ENCODE peak calls at places on chromosomes 13 and 19, in four cellular contexts. V is Caco-2, Q is AG04449, B is foreskin fibroblast. E is an unnamed sample.

GRCh38 chr13:35694031-35694430 is 217.5 kb upstream of the MAB21L1 start:
- DNase-seq in V (no peak), Q (no peak), B (no peak), E (no peak)

GRCh38 chr13:104650426-104650825 is 1584.2 kb upstream of the SLC10A2 start:
- DNase-seq in V (no peak), Q (no peak), B (no peak), E (no peak)

GRCh38 chr19:1739960-1740629 is 13.2 kb upstream of the ONECUT3 start:
- DNase-seq in V (no peak), Q (no peak), B (no peak), E (no peak)

GRCh38 chr13:106373989-106374572 is 161.4 kb downstream of the EFNB2 start:
- DNase-seq in V (no peak), Q (no peak), B (peak), E (peak)

GRCh38 chr19:35099897-35100275 is 15.7 kb upstream of the FXYD3 start:
- DNase-seq in V (no peak), Q (no peak), B (no peak), E (no peak)

GRCh38 chr13:21898461-21898860 is 227.6 kb downstream of the FGF9 start:
- DNase-seq in V (no peak), Q (no peak), B (no peak), E (no peak)

GRCh38 chr13:95553614-95554385 is 1.3 kb downstream of the CLDN10 start:
- DNase-seq in V (no peak), Q (no peak), B (no peak), E (no peak)

GRCh38 chr13:28819748-28820098 is 416 bp upstream of the MTUS2 start:
- DNase-seq in V (peak), Q (no peak), B (peak), E (peak)

GRCh38 chr13:44040070-44040753 is 160.5 kb downstream of the LACC1 start:
- DNase-seq in V (no peak), Q (no peak), B (peak), E (no peak)

GRCh38 chr19:39411006-39411831 is 1.2 kb upstream of the PLEKHG2 start:
- DNase-seq in V (peak), Q (no peak), B (peak), E (peak)

GRCh38 chr13:35917942-35918645 is 213.1 kb downstream of the DCLK1 start:
- DNase-seq in V (no peak), Q (no peak), B (peak), E (no peak)

GRCh38 chr19:41206456-41206855 is 12.6 kb upstream of the AXL start:
- DNase-seq in V (no peak), Q (no peak), B (peak), E (no peak)

GRCh38 chr13:83878691-83879410 is 3.4 kb downstream of the SLITRK1 start:
- DNase-seq in V (peak), Q (no peak), B (no peak), E (no peak)

GRCh38 chr19:48552406-48553322 is 692 bp downstream of the SULT2B1 start:
- DNase-seq in V (no peak), Q (no peak), B (peak), E (no peak)

GRCh38 chr13:33075996-33076395 is 59.8 kb downstream of the KL start:
- DNase-seq in V (no peak), Q (no peak), B (no peak), E (no peak)

GRCh38 chr13:50156140-50156539 is 140.9 kb downstream of the KCNRG start:
- DNase-seq in V (no peak), Q (peak), B (peak), E (no peak)

GRCh38 chr13:66879971-66880370 is 350.2 kb downstream of the PCDH9 start:
- DNase-seq in V (no peak), Q (no peak), B (no peak), E (no peak)

GRCh38 chr19:2782357-2782935 is 627 bp downstream of the SGTA start:
- DNase-seq in V (no peak), Q (no peak), B (peak), E (no peak)

GRCh38 chr19:48724796-48725753 is 5.5 kb upstream of the MAMSTR start:
- DNase-seq in V (no peak), Q (peak), B (peak), E (peak)

GRCh38 chr13:99418663-99419140 is 82.6 kb upstream of the TM9SF2 start:
- DNase-seq in V (peak), Q (no peak), B (no peak), E (no peak)

GRCh38 chr19:4967738-4968461 is 1.0 kb upstream of the KDM4B start:
- DNase-seq in V (no peak), Q (no peak), B (peak), E (no peak)

GRCh38 chr19:13463296-13463695 is 43.0 kb downstream of the CACNA1A start:
- DNase-seq in V (no peak), Q (no peak), B (peak), E (peak)

GRCh38 chr19:16566161-16566560 is 6.1 kb downstream of the SLC35E1 start:
- DNase-seq in V (no peak), Q (no peak), B (no peak), E (no peak)

GRCh38 chr19:46840157-46840942 is 10.3 kb downstream of the AP2S1 start:
- DNase-seq in V (peak), Q (peak), B (peak), E (peak)

GRCh38 chr19:34712606-34713261 is 21.3 kb upstream of the ZNF181 start:
- DNase-seq in V (peak), Q (peak), B (peak), E (peak)

GRCh38 chr19:1451916-1452801 is 2.2 kb downstream of the APC2 start:
- DNase-seq in V (no peak), Q (no peak), B (no peak), E (no peak)

GRCh38 chr13:32863596-32863995 is 152.6 kb upstream of the KL start:
- DNase-seq in V (no peak), Q (no peak), B (no peak), E (no peak)

GRCh38 chr13:110575322-110576069 is 14.0 kb upstream of the RAB20 start:
- DNase-seq in V (peak), Q (no peak), B (peak), E (peak)

GRCh38 chr19:2291185-2291751 is 9.3 kb upstream of the PEAK3 start:
- DNase-seq in V (no peak), Q (no peak), B (peak), E (no peak)

DNA sequence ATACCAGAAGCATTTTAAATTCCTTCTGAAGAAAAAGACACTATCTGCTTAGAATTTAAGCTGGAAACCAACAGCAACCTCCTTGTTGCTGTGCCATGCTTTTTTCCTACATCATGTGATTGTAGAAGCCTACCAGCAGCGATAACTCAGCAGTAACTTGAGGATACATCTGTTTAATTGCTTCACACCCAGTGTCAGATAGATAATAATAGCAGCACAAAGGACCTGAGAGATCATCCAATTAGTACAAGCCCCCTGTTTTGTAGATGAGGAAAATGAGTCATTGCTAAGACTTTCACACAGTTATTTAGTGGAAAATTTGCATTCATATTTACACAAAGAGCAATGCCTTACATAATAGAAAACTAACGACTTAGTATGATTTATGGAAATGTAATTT is 93.8 kb upstream of the SGCG start:
- DNase-seq in V (no peak), Q (no peak), B (no peak), E (no peak)
- H3K4me3 ChIP-seq in V (no peak), Q (no peak), B (no peak), E (no peak)

GRCh38 chr19:37991176-37991835 is 84.3 kb downstream of the SIPA1L3 start:
- DNase-seq in V (no peak), Q (no peak), B (no peak), E (no peak)

GRCh38 chr19:37991841-37992248 is 84.8 kb downstream of the SIPA1L3 start:
- DNase-seq in V (peak), Q (no peak), B (no peak), E (no peak)

GRCh38 chr19:37988758-37989635 is 82.0 kb downstream of the SIPA1L3 start:
- DNase-seq in V (no peak), Q (no peak), B (peak), E (no peak)

GRCh38 chr19:37989855-37990254 is 82.8 kb downstream of the SIPA1L3 start:
- DNase-seq in V (no peak), Q (no peak), B (no peak), E (no peak)

DNA sequence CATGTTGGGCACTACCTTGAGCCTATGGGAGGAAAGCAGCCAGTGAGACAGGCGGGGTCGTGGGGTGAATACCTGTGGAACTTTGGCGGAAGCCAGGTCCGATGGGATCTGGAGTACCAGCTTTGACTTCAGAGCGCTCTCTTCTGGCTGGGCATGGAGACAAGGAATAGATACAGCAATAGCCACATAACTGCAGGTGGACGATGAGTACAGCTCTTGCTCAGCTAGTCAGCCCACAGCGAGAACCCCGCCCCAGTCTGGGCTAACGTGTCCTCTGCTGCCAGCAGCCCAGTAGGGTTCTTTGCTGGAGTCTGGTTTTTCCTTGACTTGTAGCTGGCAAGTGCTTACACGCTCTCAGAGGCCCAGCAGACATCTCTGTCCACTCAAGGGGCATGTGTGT is 83.4 kb downstream of the SIPA1L3 start:
- DNase-seq in V (peak), Q (no peak), B (no peak), E (no peak)
- TF ChIP-seq CTCF in V (no peak), Q (no peak), B (no peak), E (no peak)

GRCh38 chr19:9793051-9793591 is 24.6 kb upstream of the ZNF846 start:
- DNase-seq in V (peak), Q (no peak), B (peak), E (peak)
- H3K4me3 ChIP-seq in V (peak), Q (peak), B (peak), E (peak)

DNA sequence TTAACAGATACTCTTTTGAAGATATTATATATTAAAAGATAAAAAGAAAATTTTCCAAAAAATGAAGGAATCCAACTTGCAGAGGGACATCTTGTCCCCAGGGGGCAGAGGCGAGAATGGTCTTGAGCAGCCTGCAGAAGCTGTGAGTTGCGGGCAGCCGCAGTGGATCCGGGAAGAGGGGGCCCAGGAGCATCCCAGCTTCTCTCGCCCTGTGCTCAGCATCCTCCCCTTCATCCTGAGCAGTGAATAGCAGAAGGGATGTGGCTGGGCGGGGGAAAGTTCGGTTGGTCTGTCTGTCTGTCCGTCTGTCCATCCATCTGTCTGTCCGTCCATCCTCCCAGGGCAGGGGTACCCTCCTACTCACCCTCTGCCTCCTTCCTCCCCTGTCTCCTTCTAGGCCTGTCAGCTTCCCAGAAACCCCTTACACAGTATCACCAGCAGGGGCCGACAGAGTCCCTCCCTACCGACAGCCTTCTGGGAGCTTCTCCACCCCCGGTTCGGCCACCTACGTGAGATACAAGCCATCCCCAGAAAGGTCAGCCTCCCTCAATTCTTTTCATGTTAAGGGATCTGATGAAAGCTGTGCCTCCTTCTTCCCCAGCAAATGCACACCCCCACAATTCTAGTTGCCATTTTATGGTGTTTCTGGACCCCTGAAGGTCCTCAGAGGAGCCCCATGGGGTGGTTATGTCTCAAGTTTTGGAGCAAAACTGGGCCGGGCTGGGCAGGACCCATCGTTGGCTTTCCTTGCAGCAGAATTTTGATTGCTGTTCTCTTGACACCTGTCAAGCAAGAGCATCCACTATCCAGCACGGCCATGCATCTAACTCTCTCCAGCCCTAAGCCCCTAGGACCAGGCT is 81.6 kb downstream of the DPF1 start:
- DNase-seq in V (peak), Q (no peak), B (peak), E (peak)
- TF ChIP-seq CTCF in V (peak), Q (peak), B (peak), E (peak)